ENCODE peak calls at places on chromosomes 1 and 21, in four cellular contexts. B is foreskin fibroblast, X is psoas muscle, Q is GM12865. L is an unnamed sample.

GRCh38 chr1:233005703-233006102 is 55.3 kb downstream of the NTPCR start:
- DNase-seq in B (peak), X (no peak), Q (no peak), L (peak)

GRCh38 chr1:2821970-2822620 is 20.6 kb upstream of the TTC34 start:
- DNase-seq in B (no peak), X (peak), Q (peak), L (no peak)

GRCh38 chr1:117641536-117641935 is 35.7 kb downstream of the TENT5C start:
- DNase-seq in B (no peak), X (no peak), Q (no peak), L (peak)

GRCh38 chr1:241453732-241454131 is 65.8 kb downstream of the FH start:
- DNase-seq in B (no peak), X (no peak), Q (no peak), L (no peak)

GRCh38 chr1:14921057-14921456 is 232.5 kb upstream of the TMEM51 start:
- DNase-seq in B (no peak), X (no peak), Q (peak), L (no peak)

GRCh38 chr1:44024031-44024902 is 7.0 kb downstream of the SLC6A9 start:
- DNase-seq in B (no peak), X (peak), Q (no peak), L (no peak)

GRCh38 chr1:5223266-5223665 is 568.9 kb downstream of the AJAP1 start:
- DNase-seq in B (no peak), X (no peak), Q (no peak), L (no peak)

GRCh38 chr1:20093940-20094391 is 24.0 kb downstream of the PLA2G5 start:
- DNase-seq in B (no peak), X (peak), Q (no peak), L (peak)

GRCh38 chr1:100894622-100895539 is at the start of gene EXTL2:
- DNase-seq in B (peak), X (peak), Q (peak), L (peak)

GRCh38 chr21:44544566-44544965 is 4.6 kb upstream of the KRTAP10-1 start:
- DNase-seq in B (no peak), X (no peak), Q (no peak), L (peak)

GRCh38 chr1:12501661-12502060 is 116.3 kb downstream of the DHRS3 start:
- DNase-seq in B (peak), X (no peak), Q (no peak), L (no peak)

GRCh38 chr1:40838045-40838979 is 23.9 kb downstream of the CITED4 start:
- DNase-seq in B (no peak), X (no peak), Q (no peak), L (no peak)

GRCh38 chr1:219085988-219086387 is 87.7 kb upstream of the LYPLAL1 start:
- DNase-seq in B (peak), X (no peak), Q (no peak), L (no peak)

GRCh38 chr1:204232530-204232929 is 18.7 kb upstream of the GOLT1A start:
- DNase-seq in B (no peak), X (no peak), Q (no peak), L (peak)

GRCh38 chr1:32878183-32878582 is 7.5 kb upstream of the FNDC5 start:
- DNase-seq in B (no peak), X (no peak), Q (no peak), L (no peak)

GRCh38 chr1:12049625-12050024 is 13.5 kb upstream of the TNFRSF8 start:
- DNase-seq in B (no peak), X (no peak), Q (peak), L (no peak)

GRCh38 chr1:93346472-93346991 is 825 bp downstream of the DR1 start:
- DNase-seq in B (no peak), X (no peak), Q (peak), L (no peak)

GRCh38 chr1:198183605-198184004 is 26.8 kb downstream of the NEK7 start:
- DNase-seq in B (no peak), X (no peak), Q (no peak), L (no peak)

GRCh38 chr1:113592223-113592622 is 167.1 kb downstream of the PHTF1 start:
- DNase-seq in B (no peak), X (no peak), Q (no peak), L (no peak)

GRCh38 chr1:87024936-87025537 is 110.6 kb downstream of the HS2ST1 start:
- DNase-seq in B (peak), X (no peak), Q (peak), L (no peak)

GRCh38 chr1:155389831-155390230 is 69.1 kb downstream of the RUSC1 start:
- DNase-seq in B (peak), X (no peak), Q (no peak), L (no peak)

GRCh38 chr1:52192436-52192835 is 50.5 kb downstream of the ZFYVE9 start:
- DNase-seq in B (no peak), X (no peak), Q (no peak), L (no peak)

GRCh38 chr1:230869499-230869898 is 1.2 kb upstream of the C1orf198 start:
- DNase-seq in B (no peak), X (no peak), Q (no peak), L (no peak)

GRCh38 chr1:89125571-89126233 is at the start of gene GBP2:
- DNase-seq in B (peak), X (no peak), Q (peak), L (no peak)

GRCh38 chr1:168135116-168135981 is 1.4 kb downstream of the GPR161 start:
- DNase-seq in B (no peak), X (no peak), Q (no peak), L (no peak)

GRCh38 chr1:39214998-39215873 is 10.7 kb downstream of the MACF1 start:
- DNase-seq in B (no peak), X (no peak), Q (peak), L (no peak)

GRCh38 chr1:161849518-161849917 is 83.4 kb downstream of the ATF6 start:
- DNase-seq in B (no peak), X (no peak), Q (no peak), L (no peak)

GRCh38 chr1:115182012-115182715 is 92.9 kb upstream of the TSPAN2 start:
- DNase-seq in B (no peak), X (no peak), Q (no peak), L (no peak)

GRCh38 chr1:218829143-218829542 is 344.5 kb upstream of the LYPLAL1 start:
- DNase-seq in B (no peak), X (no peak), Q (no peak), L (no peak)

GRCh38 chr1:184513421-184513820 is 126.6 kb downstream of the C1orf21 start:
- DNase-seq in B (no peak), X (no peak), Q (no peak), L (no peak)
- H3K4me3 ChIP-seq in B (no peak), X (no peak), Q (no peak), L (no peak)

GRCh38 chr1:62926681-62927252 is 142.8 kb downstream of the ATG4C start:
- DNase-seq in B (no peak), X (no peak), Q (no peak), L (no peak)
- TF ChIP-seq CTCF in B (no peak), X (no peak), Q (no peak), L (no peak)

DNA sequence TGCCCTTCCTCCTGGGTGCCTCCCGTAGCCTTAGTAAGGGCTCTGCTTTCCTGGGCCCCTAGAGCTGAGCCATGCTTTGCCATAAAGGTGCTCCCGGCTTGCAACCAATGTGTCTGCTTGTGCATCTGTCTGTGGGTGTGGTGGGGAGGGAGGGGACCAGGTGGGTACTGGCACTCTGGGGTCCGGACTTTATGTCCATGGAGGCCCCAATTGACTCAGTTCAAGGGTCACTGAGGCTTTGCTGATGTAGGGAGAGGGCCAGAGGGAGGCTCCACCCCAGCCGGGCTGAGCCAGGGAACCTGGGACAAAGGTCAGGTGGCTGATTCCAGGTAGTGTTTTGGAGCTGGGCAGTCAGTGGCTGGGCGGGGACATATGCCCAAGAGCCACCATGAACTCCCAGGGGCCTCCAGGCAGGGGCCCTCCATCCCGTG is 15.0 kb downstream of the TNFRSF25 start:
- DNase-seq in B (no peak), X (no peak), Q (no peak), L (no peak)
- H3K4me3 ChIP-seq in B (no peak), X (no peak), Q (no peak), L (no peak)

DNA sequence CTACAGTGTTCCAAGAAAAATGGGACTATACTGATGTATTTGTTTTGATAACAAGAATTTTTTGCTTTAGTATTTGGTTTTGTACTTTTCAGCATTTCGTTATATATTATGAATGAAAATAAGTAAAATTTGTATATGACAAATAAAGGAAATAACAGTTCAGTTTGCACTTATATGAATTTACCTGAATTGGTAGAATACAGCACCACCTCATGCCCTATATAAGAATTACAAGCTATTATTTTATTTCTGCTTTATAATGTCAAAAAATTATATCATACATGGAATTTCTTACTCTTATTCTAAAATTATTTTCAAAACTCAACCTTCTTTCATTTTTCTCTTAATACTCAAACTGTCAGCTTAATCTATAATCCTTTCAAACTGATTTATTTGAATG is 14.6 kb downstream of the EFCAB7 start:
- DNase-seq in B (no peak), X (no peak), Q (no peak), L (no peak)
- TF ChIP-seq CTCF in B (peak), X (peak), Q (no peak), L (no peak)

L was measured in lower leg skin.